ENCODE peak calls at places on chromosomes 5 and 9, in nine cellular contexts. One of them, this sample, is unnamed. For H3K36me3, the result is how much of the 10 kb centered on the place peaks cover.

GRCh38 chr5:149320791-149321330 is 24.4 kb upstream of the GRPEL2 start:
- DNase-seq in sigmoid colon: peak
- DNase-seq in stomach: peak
- DNase-seq in tibial nerve: peak
- DNase-seq in breast epithelium: peak
- DNase-seq in IMR-90: peak
- DNase-seq in thyroid gland: peak
- DNase-seq in ovary: peak
- DNase-seq in Peyer's patch: peak
- DNase-seq in this sample: peak

GRCh38 chr5:142590451-142591240 is 95.2 kb downstream of the FGF1 start:
- DNase-seq in sigmoid colon: no peak
- DNase-seq in stomach: no peak
- DNase-seq in tibial nerve: no peak
- DNase-seq in breast epithelium: no peak
- DNase-seq in IMR-90: no peak
- DNase-seq in thyroid gland: no peak
- DNase-seq in ovary: no peak
- DNase-seq in Peyer's patch: no peak
- DNase-seq in this sample: no peak

GRCh38 chr9:38276751-38277439 is 115.6 kb upstream of the ALDH1B1 start:
- DNase-seq in sigmoid colon: no peak
- DNase-seq in stomach: no peak
- DNase-seq in tibial nerve: no peak
- DNase-seq in breast epithelium: no peak
- DNase-seq in IMR-90: no peak
- DNase-seq in thyroid gland: no peak
- DNase-seq in ovary: no peak
- DNase-seq in Peyer's patch: no peak
- DNase-seq in this sample: no peak

GRCh38 chr9:20929276-20929675 is 102.2 kb downstream of the HACD4 start:
- DNase-seq in sigmoid colon: no peak
- DNase-seq in stomach: no peak
- DNase-seq in tibial nerve: no peak
- DNase-seq in breast epithelium: no peak
- DNase-seq in IMR-90: no peak
- DNase-seq in thyroid gland: no peak
- DNase-seq in ovary: no peak
- DNase-seq in Peyer's patch: no peak
- DNase-seq in this sample: no peak

GRCh38 chr5:15183520-15183919 is 311.9 kb upstream of the ANKH start:
- DNase-seq in sigmoid colon: no peak
- DNase-seq in stomach: no peak
- DNase-seq in tibial nerve: no peak
- DNase-seq in breast epithelium: no peak
- DNase-seq in IMR-90: peak
- DNase-seq in thyroid gland: no peak
- DNase-seq in ovary: no peak
- DNase-seq in Peyer's patch: no peak
- DNase-seq in this sample: no peak

GRCh38 chr9:120411862-120412424 is 168.0 kb downstream of the CDK5RAP2 start:
- DNase-seq in sigmoid colon: no peak
- DNase-seq in stomach: no peak
- DNase-seq in tibial nerve: no peak
- DNase-seq in breast epithelium: no peak
- DNase-seq in IMR-90: no peak
- DNase-seq in thyroid gland: no peak
- DNase-seq in ovary: no peak
- DNase-seq in Peyer's patch: no peak
- DNase-seq in this sample: no peak

GRCh38 chr5:6752236-6752635 is 39.0 kb downstream of the TENT4A start:
- DNase-seq in sigmoid colon: peak
- DNase-seq in stomach: no peak
- DNase-seq in tibial nerve: no peak
- DNase-seq in breast epithelium: no peak
- DNase-seq in IMR-90: no peak
- DNase-seq in thyroid gland: no peak
- DNase-seq in ovary: no peak
- DNase-seq in Peyer's patch: no peak
- DNase-seq in this sample: no peak

GRCh38 chr9:31730398-31730797 is 654.0 kb upstream of the ACO1 start:
- DNase-seq in sigmoid colon: no peak
- DNase-seq in stomach: no peak
- DNase-seq in tibial nerve: no peak
- DNase-seq in breast epithelium: no peak
- DNase-seq in IMR-90: no peak
- DNase-seq in thyroid gland: no peak
- DNase-seq in ovary: no peak
- DNase-seq in Peyer's patch: no peak
- DNase-seq in this sample: no peak

GRCh38 chr9:69193685-69194032 is 19.6 kb downstream of the TJP2 start:
- DNase-seq in sigmoid colon: no peak
- DNase-seq in stomach: no peak
- DNase-seq in tibial nerve: no peak
- DNase-seq in breast epithelium: no peak
- DNase-seq in IMR-90: no peak
- DNase-seq in thyroid gland: peak
- DNase-seq in ovary: no peak
- DNase-seq in Peyer's patch: no peak
- DNase-seq in this sample: no peak

GRCh38 chr5:171523781-171524180 is 104.3 kb downstream of the FGF18 start:
- DNase-seq in sigmoid colon: no peak
- DNase-seq in stomach: no peak
- DNase-seq in tibial nerve: no peak
- DNase-seq in breast epithelium: no peak
- DNase-seq in IMR-90: no peak
- DNase-seq in thyroid gland: no peak
- DNase-seq in ovary: no peak
- DNase-seq in Peyer's patch: no peak
- DNase-seq in this sample: no peak

DNA sequence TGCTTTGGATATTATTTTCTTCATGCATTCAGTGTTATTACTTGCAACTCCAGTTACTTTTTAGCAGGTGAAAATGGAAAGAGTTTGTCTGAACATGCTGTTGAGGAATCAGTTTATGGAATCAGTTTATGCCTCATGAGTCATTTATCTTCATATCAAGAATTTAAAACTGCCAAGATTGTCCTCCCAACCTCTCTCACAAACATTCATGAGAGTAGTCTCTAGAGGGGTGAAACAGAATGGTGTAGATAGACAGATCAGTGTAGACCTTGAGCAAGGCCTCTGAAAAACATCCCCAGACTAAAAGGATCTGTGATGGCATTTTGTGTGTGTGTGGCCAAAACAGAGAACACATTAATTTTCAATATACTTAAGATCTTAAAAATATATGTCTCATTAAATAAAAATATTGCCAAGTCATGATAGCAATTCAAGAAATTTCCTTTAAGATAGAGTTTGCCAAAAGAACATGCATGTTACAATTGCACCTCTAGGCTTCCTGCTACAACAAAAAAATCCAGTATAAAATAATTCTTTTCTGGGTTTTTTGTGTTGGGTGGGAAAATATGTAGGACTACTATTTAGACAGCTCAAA is 5.0 kb downstream of the ANXA1 start:
- DNase-seq in sigmoid colon: no peak
- DNase-seq in stomach: no peak
- DNase-seq in tibial nerve: no peak
- DNase-seq in breast epithelium: no peak
- DNase-seq in IMR-90: no peak
- DNase-seq in thyroid gland: no peak
- DNase-seq in ovary: no peak
- DNase-seq in Peyer's patch: no peak
- DNase-seq in this sample: no peak
- TF ChIP-seq POLR2A in sigmoid colon: no peak
- TF ChIP-seq POLR2A in stomach: no peak
- TF ChIP-seq POLR2A in tibial nerve: no peak
- TF ChIP-seq POLR2A in breast epithelium: no peak
- TF ChIP-seq POLR2A in IMR-90: no peak
- TF ChIP-seq POLR2A in thyroid gland: no peak
- TF ChIP-seq POLR2A in ovary: no peak
- TF ChIP-seq POLR2A in Peyer's patch: no peak
- TF ChIP-seq POLR2A in this sample: no peak

GRCh38 chr5:37477426-37477825 is 98.3 kb downstream of the WDR70 start:
- DNase-seq in sigmoid colon: no peak
- DNase-seq in stomach: no peak
- DNase-seq in tibial nerve: no peak
- DNase-seq in breast epithelium: no peak
- DNase-seq in IMR-90: no peak
- DNase-seq in thyroid gland: no peak
- DNase-seq in ovary: no peak
- DNase-seq in Peyer's patch: no peak
- DNase-seq in this sample: no peak

GRCh38 chr5:37478495-37478894 is 99.4 kb downstream of the WDR70 start:
- DNase-seq in sigmoid colon: no peak
- DNase-seq in stomach: no peak
- DNase-seq in tibial nerve: no peak
- DNase-seq in breast epithelium: no peak
- DNase-seq in IMR-90: no peak
- DNase-seq in thyroid gland: no peak
- DNase-seq in ovary: no peak
- DNase-seq in Peyer's patch: no peak
- DNase-seq in this sample: no peak

GRCh38 chr5:37478086-37478485 is 99.0 kb downstream of the WDR70 start:
- DNase-seq in sigmoid colon: no peak
- DNase-seq in stomach: no peak
- DNase-seq in tibial nerve: no peak
- DNase-seq in breast epithelium: no peak
- DNase-seq in IMR-90: no peak
- DNase-seq in thyroid gland: no peak
- DNase-seq in ovary: no peak
- DNase-seq in Peyer's patch: no peak
- DNase-seq in this sample: no peak
- H3K36me3 ChIP-seq in sigmoid colon: under half
- H3K36me3 ChIP-seq in stomach: under half
- H3K36me3 ChIP-seq in tibial nerve: under half
- H3K36me3 ChIP-seq in breast epithelium: under half
- H3K36me3 ChIP-seq in IMR-90: under half
- H3K36me3 ChIP-seq in thyroid gland: under half
- H3K36me3 ChIP-seq in ovary: under half
- H3K36me3 ChIP-seq in Peyer's patch: under half
- H3K36me3 ChIP-seq in this sample: under half

GRCh38 chr5:95858661-95859326 is 36.3 kb upstream of the GLRX start:
- DNase-seq in sigmoid colon: peak
- DNase-seq in stomach: peak
- DNase-seq in tibial nerve: peak
- DNase-seq in breast epithelium: peak
- DNase-seq in IMR-90: peak
- DNase-seq in thyroid gland: peak
- DNase-seq in ovary: peak
- DNase-seq in Peyer's patch: peak
- DNase-seq in this sample: peak
- TF ChIP-seq POLR2A in sigmoid colon: no peak
- TF ChIP-seq POLR2A in stomach: no peak
- TF ChIP-seq POLR2A in tibial nerve: peak
- TF ChIP-seq POLR2A in breast epithelium: no peak
- TF ChIP-seq POLR2A in IMR-90: peak
- TF ChIP-seq POLR2A in thyroid gland: no peak
- TF ChIP-seq POLR2A in ovary: peak
- TF ChIP-seq POLR2A in Peyer's patch: no peak
- TF ChIP-seq POLR2A in this sample: no peak

GRCh38 chr5:132898094-132898493 is 24.6 kb downstream of the LEAP2 start:
- DNase-seq in sigmoid colon: no peak
- DNase-seq in stomach: no peak
- DNase-seq in tibial nerve: no peak
- DNase-seq in breast epithelium: no peak
- DNase-seq in IMR-90: no peak
- DNase-seq in thyroid gland: no peak
- DNase-seq in ovary: no peak
- DNase-seq in Peyer's patch: no peak
- DNase-seq in this sample: no peak
- H3K36me3 ChIP-seq in sigmoid colon: under half
- H3K36me3 ChIP-seq in stomach: half or more
- H3K36me3 ChIP-seq in tibial nerve: under half
- H3K36me3 ChIP-seq in breast epithelium: under half
- H3K36me3 ChIP-seq in IMR-90: under half
- H3K36me3 ChIP-seq in thyroid gland: under half
- H3K36me3 ChIP-seq in ovary: under half
- H3K36me3 ChIP-seq in Peyer's patch: half or more
- H3K36me3 ChIP-seq in this sample: under half

GRCh38 chr9:111991179-111991578 is 94.6 kb downstream of the UGCG start:
- DNase-seq in sigmoid colon: no peak
- DNase-seq in stomach: no peak
- DNase-seq in tibial nerve: no peak
- DNase-seq in breast epithelium: no peak
- DNase-seq in IMR-90: no peak
- DNase-seq in thyroid gland: no peak
- DNase-seq in ovary: no peak
- DNase-seq in Peyer's patch: no peak
- DNase-seq in this sample: no peak

GRCh38 chr9:111984075-111984802 is 87.6 kb downstream of the UGCG start:
- DNase-seq in sigmoid colon: no peak
- DNase-seq in stomach: no peak
- DNase-seq in tibial nerve: no peak
- DNase-seq in breast epithelium: no peak
- DNase-seq in IMR-90: no peak
- DNase-seq in thyroid gland: no peak
- DNase-seq in ovary: no peak
- DNase-seq in Peyer's patch: no peak
- DNase-seq in this sample: no peak

GRCh38 chr9:111983484-111983908 is 86.9 kb downstream of the UGCG start:
- DNase-seq in sigmoid colon: no peak
- DNase-seq in stomach: no peak
- DNase-seq in tibial nerve: no peak
- DNase-seq in breast epithelium: no peak
- DNase-seq in IMR-90: no peak
- DNase-seq in thyroid gland: no peak
- DNase-seq in ovary: no peak
- DNase-seq in Peyer's patch: peak
- DNase-seq in this sample: no peak

GRCh38 chr9:111985315-111985714 is 88.7 kb downstream of the UGCG start:
- DNase-seq in sigmoid colon: no peak
- DNase-seq in stomach: no peak
- DNase-seq in tibial nerve: no peak
- DNase-seq in breast epithelium: no peak
- DNase-seq in IMR-90: no peak
- DNase-seq in thyroid gland: no peak
- DNase-seq in ovary: no peak
- DNase-seq in Peyer's patch: no peak
- DNase-seq in this sample: no peak

GRCh38 chr9:111986035-111986556 is 89.5 kb downstream of the UGCG start:
- DNase-seq in sigmoid colon: no peak
- DNase-seq in stomach: no peak
- DNase-seq in tibial nerve: no peak
- DNase-seq in breast epithelium: no peak
- DNase-seq in IMR-90: peak
- DNase-seq in thyroid gland: no peak
- DNase-seq in ovary: no peak
- DNase-seq in Peyer's patch: no peak
- DNase-seq in this sample: no peak
- TF ChIP-seq POLR2A in sigmoid colon: no peak
- TF ChIP-seq POLR2A in stomach: no peak
- TF ChIP-seq POLR2A in tibial nerve: no peak
- TF ChIP-seq POLR2A in breast epithelium: no peak
- TF ChIP-seq POLR2A in IMR-90: no peak
- TF ChIP-seq POLR2A in thyroid gland: no peak
- TF ChIP-seq POLR2A in ovary: no peak
- TF ChIP-seq POLR2A in Peyer's patch: no peak
- TF ChIP-seq POLR2A in this sample: no peak

GRCh38 chr5:151063136-151063544 is 17.7 kb downstream of the TNIP1 start:
- DNase-seq in sigmoid colon: no peak
- DNase-seq in stomach: no peak
- DNase-seq in tibial nerve: peak
- DNase-seq in breast epithelium: no peak
- DNase-seq in IMR-90: peak
- DNase-seq in thyroid gland: no peak
- DNase-seq in ovary: peak
- DNase-seq in Peyer's patch: no peak
- DNase-seq in this sample: peak
- H3K36me3 ChIP-seq in sigmoid colon: under half
- H3K36me3 ChIP-seq in stomach: half or more
- H3K36me3 ChIP-seq in tibial nerve: under half
- H3K36me3 ChIP-seq in breast epithelium: under half
- H3K36me3 ChIP-seq in IMR-90: under half
- H3K36me3 ChIP-seq in thyroid gland: under half
- H3K36me3 ChIP-seq in ovary: under half
- H3K36me3 ChIP-seq in Peyer's patch: half or more
- H3K36me3 ChIP-seq in this sample: under half

This sample was measured in testis.